ENCODE peak calls at places on chromosomes 2 and 18, in four cellular contexts. O is GM12878, N is K562, E is SK-N-SH. R is an unnamed sample.
A peak's percentile ranks its signal among the peaks of the same experiment; 100 is the strongest.

GRCh38 chr2:163888591-163888990 is 152.8 kb upstream of the FIGN start:
- DNase-seq in E (no peak), N (no peak), O (no peak), R (no peak)

GRCh38 chr2:70926042-70926441 is 9.7 kb upstream of the ATP6V1B1 start:
- DNase-seq in N (no peak), O (no peak), E (no peak), R (no peak)

GRCh38 chr2:173076557-173077345 is 1.1 kb downstream of the MAP3K20 start:
- DNase-seq in O (peak; percentile 20), E (peak; percentile 72), N (peak; percentile 48), R (peak; percentile 52)

GRCh38 chr18:48027401-48027931 is 97.0 kb upstream of the SMAD2 start:
- DNase-seq in N (no peak), O (no peak), E (no peak), R (peak; percentile 10)

GRCh38 chr2:40401896-40402295 is 50.0 kb downstream of the SLC8A1 start:
- DNase-seq in N (no peak), E (no peak), O (no peak), R (no peak)

GRCh38 chr18:7904529-7904928 is 337.4 kb downstream of the PTPRM start:
- DNase-seq in E (no peak), O (no peak), N (no peak), R (no peak)

GRCh38 chr2:96091141-96091710 is 25.1 kb downstream of the ADRA2B start:
- DNase-seq in E (no peak), O (no peak), N (no peak), R (peak; percentile 10)

GRCh38 chr2:239197146-239197545 is 203.7 kb downstream of the HDAC4 start:
- DNase-seq in N (no peak), E (no peak), O (no peak), R (no peak)

GRCh38 chr18:21110667-21111350 is 804 bp downstream of the ROCK1 start:
- DNase-seq in N (peak; percentile 13), O (no peak), E (peak; percentile 67), R (peak; percentile 44)

GRCh38 chr2:39546409-39546808 is 109.3 kb upstream of the MAP4K3 start:
- DNase-seq in E (no peak), O (no peak), N (no peak), R (no peak)

DNA sequence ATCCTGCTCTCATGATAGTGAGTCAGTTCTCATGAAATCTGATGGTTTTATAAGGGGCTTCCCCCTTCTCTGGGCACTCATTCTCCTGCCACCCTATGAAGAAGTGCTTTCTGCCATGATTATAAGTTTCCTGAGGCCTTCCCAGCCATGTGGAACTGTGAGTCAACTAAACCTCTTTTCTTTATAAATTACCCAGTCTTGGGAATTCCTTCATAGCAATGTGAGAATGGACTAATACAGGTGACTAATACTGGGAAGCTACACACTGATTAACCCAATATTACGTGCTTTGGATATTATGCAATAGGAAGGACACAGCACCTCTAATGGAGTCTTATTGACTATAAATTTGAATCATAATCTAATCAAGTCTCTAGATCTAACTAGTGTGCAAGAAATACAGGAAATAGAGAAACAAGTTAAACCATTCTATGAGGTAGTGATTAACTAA is 107.2 kb upstream of the ETAA1 start:
- DNase-seq in E (no peak), O (no peak), N (no peak), R (no peak)
- TF ChIP-seq USF1 in E (no peak), O (no peak), N (no peak), R (no peak)

GRCh38 chr2:37665622-37666362 is 5.7 kb downstream of the CDC42EP3 start:
- DNase-seq in N (no peak), O (no peak), E (peak; percentile 70), R (no peak)
- TF ChIP-seq USF1 in N (no peak), O (no peak), E (no peak), R (no peak)

GRCh38 chr2:169964740-169965139 is 137.5 kb downstream of the UBR3 start:
- DNase-seq in E (no peak), O (no peak), N (no peak), R (no peak)
- TF ChIP-seq USF1 in E (no peak), O (no peak), N (no peak), R (no peak)

GRCh38 chr2:61854435-61855177 is 746 bp upstream of the FAM161A start:
- DNase-seq in E (peak; percentile 91), O (peak; percentile 93), N (peak; percentile 94), R (peak; percentile 88)
- TF ChIP-seq USF1 in E (peak; percentile 73), O (peak; percentile 72), N (no peak), R (peak; percentile 48)

DNA sequence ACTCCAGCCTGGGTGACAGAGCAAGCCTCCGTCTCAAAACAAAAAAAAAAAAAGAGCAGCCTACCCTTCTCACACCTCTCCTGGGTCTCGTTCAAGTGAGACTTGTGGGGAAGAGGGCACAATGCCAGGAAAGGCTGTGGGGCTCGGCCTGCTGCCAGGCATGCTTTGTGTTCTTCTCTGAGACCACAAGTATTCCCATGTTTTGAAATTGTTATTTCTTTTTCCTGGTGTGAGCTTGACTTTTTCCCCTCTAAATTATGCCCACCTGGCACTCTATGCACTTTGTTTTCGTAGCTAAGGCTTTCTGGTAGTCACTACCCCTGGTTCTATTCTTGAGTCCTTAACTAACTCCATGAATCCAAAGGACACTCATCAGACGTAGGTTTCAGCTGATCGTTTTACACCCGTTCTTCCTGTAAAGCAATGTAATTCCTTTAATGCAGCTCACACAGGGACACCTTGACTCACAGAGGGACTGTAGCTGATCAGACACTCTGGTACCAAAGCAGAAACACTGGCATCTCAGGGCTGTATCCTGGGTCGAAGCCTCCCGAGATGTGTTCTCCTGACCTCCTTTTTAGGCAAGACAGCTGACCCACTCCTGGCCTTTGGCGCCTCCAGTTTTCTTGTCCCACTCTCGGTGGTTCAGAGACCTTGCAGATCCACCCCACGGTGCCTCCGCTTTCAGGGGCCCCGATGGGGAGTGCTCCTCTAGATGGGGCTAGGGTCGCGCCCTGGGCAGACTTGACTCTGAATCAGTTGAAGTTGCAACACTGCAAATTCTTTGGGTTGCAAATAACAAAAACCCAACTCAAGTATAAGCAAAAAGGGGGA is 193.3 kb upstream of the AGAP1 start:
- DNase-seq in N (no peak), E (no peak), O (no peak), R (no peak)
- TF ChIP-seq USF1 in N (no peak), E (no peak), O (no peak), R (no peak)

GRCh38 chr2:85699325-85699724 is 5.2 kb downstream of the GNLY start:
- DNase-seq in O (no peak), E (no peak), N (peak; percentile 69), R (no peak)
- TF ChIP-seq USF1 in O (no peak), E (no peak), N (no peak), R (no peak)

DNA sequence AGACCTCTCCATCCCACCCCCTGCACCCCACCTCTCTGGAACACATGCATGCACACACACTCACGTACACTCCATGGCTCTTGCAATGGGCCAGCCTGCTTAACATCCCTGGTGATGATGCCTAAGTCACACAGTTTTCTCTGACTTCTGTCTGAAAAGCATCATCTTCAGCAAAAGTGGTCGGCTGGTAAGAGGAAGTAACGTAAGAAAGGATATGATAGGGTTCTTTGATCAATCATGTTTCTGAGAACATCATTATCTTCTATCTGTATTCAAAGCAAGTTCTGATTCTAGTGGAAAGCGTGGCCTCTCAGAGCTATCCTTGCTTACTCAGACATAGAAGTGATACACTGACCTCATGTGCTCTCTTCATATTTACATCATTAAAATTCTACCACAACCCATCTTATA is 11.4 kb upstream of the NDUFV2 start:
- DNase-seq in E (no peak), O (no peak), N (no peak), R (no peak)
- TF ChIP-seq USF1 in E (no peak), O (no peak), N (no peak), R (no peak)

GRCh38 chr2:236049981-236050380 is 118.2 kb downstream of the GBX2 start:
- DNase-seq in N (no peak), O (peak; percentile 48), E (no peak), R (no peak)
- TF ChIP-seq USF1 in N (no peak), O (no peak), E (no peak), R (no peak)

GRCh38 chr2:127079358-127079920 is 27.5 kb downstream of the BIN1 start:
- DNase-seq in E (no peak), N (no peak), O (no peak), R (no peak)

GRCh38 chr2:127076924-127077323 is 30.0 kb downstream of the BIN1 start:
- DNase-seq in N (no peak), E (no peak), O (no peak), R (no peak)

GRCh38 chr2:127080226-127080940 is 26.6 kb downstream of the BIN1 start:
- DNase-seq in E (no peak), O (no peak), N (peak; percentile 66), R (no peak)

GRCh38 chr2:127078028-127078427 is 28.9 kb downstream of the BIN1 start:
- DNase-seq in N (no peak), E (no peak), O (no peak), R (no peak)

GRCh38 chr2:127078691-127079270 is 28.2 kb downstream of the BIN1 start:
- DNase-seq in O (no peak), N (no peak), E (no peak), R (no peak)
- TF ChIP-seq USF1 in O (no peak), N (no peak), E (no peak), R (no peak)

GRCh38 chr2:16242906-16243305 is 302.6 kb downstream of the MYCN start:
- DNase-seq in E (no peak), O (no peak), N (no peak), R (no peak)
- TF ChIP-seq USF1 in E (no peak), O (no peak), N (no peak), R (no peak)

R was measured in WTC11.